ENCODE peak calls at places on chromosomes 4 and X, in four cellular contexts. X, H, D and U are unnamed samples.

GRCh38 chr4:140305053-140305452 is 68.4 kb upstream of the SCOC start:
- DNase-seq in X (no peak), H (no peak), D (no peak), U (no peak)

GRCh38 chr4:80507077-80507476 is 171.5 kb downstream of the CFAP299 start:
- DNase-seq in X (no peak), H (no peak), D (no peak), U (no peak)

GRCh38 chr4:64882311-64883086 is 473.2 kb upstream of the TECRL start:
- DNase-seq in X (no peak), H (no peak), D (no peak), U (no peak)

GRCh38 chr4:8334786-8335460 is 65.4 kb downstream of the HTRA3 start:
- DNase-seq in X (no peak), H (no peak), D (no peak), U (no peak)

GRCh38 chrX:3663576-3664290 is 49.7 kb downstream of the PRKX start:
- DNase-seq in X (no peak), H (no peak), D (no peak), U (no peak)

GRCh38 chr4:48490012-48490679 is at the start of gene ZAR1:
- DNase-seq in X (no peak), H (no peak), D (no peak), U (no peak)

GRCh38 chr4:113325876-113326615 is 276.6 kb downstream of the ANK2 start:
- DNase-seq in X (no peak), H (no peak), D (peak), U (no peak)

GRCh38 chr4:162497564-162498167 is 333.9 kb upstream of the FSTL5 start:
- DNase-seq in X (no peak), H (no peak), D (peak), U (no peak)

GRCh38 chr4:109113511-109113910 is 188.9 kb downstream of the COL25A1 start:
- DNase-seq in X (no peak), H (no peak), D (peak), U (peak)

GRCh38 chr4:144575181-144575580 is 70.8 kb upstream of the HHIP start:
- DNase-seq in X (no peak), H (no peak), D (peak), U (no peak)

GRCh38 chr4:36310793-36311192 is 29.4 kb downstream of the DTHD1 start:
- DNase-seq in X (no peak), H (no peak), D (no peak), U (no peak)